ENCODE peak calls at places on chromosomes 16 and 17, in seven cellular contexts. One of them, this sample, is unnamed.

GRCh38 chr17:50052822-50053653 is 2.9 kb upstream of the ITGA3 start:
- DNase-seq in HepG2: peak
- DNase-seq in HCT116: no peak
- DNase-seq in H1: no peak
- DNase-seq in K562: peak
- DNase-seq in SK-N-SH: peak
- DNase-seq in GM12878: no peak
- DNase-seq in this sample: no peak

GRCh38 chr17:57989011-57989345 is 924 bp upstream of the VEZF1 start:
- DNase-seq in SK-N-SH: peak
- DNase-seq in HepG2: peak
- DNase-seq in GM12878: no peak
- DNase-seq in HCT116: peak
- DNase-seq in H1: no peak
- DNase-seq in K562: peak
- DNase-seq in this sample: peak

GRCh38 chr17:58337126-58337599 is 8.6 kb upstream of the TSPOAP1 start:
- DNase-seq in HepG2: no peak
- DNase-seq in SK-N-SH: peak
- DNase-seq in H1: no peak
- DNase-seq in K562: peak
- DNase-seq in HCT116: no peak
- DNase-seq in GM12878: no peak
- DNase-seq in this sample: no peak

GRCh38 chr16:3266873-3267537 is 10.6 kb upstream of the MEFV start:
- DNase-seq in HCT116: peak
- DNase-seq in K562: peak
- DNase-seq in HepG2: peak
- DNase-seq in GM12878: no peak
- DNase-seq in H1: no peak
- DNase-seq in SK-N-SH: peak
- DNase-seq in this sample: peak

GRCh38 chr17:51725185-51725584 is 433.3 kb downstream of the CA10 start:
- DNase-seq in HepG2: no peak
- DNase-seq in K562: no peak
- DNase-seq in HCT116: no peak
- DNase-seq in SK-N-SH: no peak
- DNase-seq in GM12878: no peak
- DNase-seq in H1: no peak
- DNase-seq in this sample: no peak

GRCh38 chr16:20853981-20854620 is 46.1 kb downstream of the DCUN1D3 start:
- DNase-seq in HepG2: no peak
- DNase-seq in K562: no peak
- DNase-seq in HCT116: no peak
- DNase-seq in GM12878: no peak
- DNase-seq in SK-N-SH: no peak
- DNase-seq in H1: no peak
- DNase-seq in this sample: no peak

GRCh38 chr17:73710095-73710592 is 65.9 kb upstream of the SDK2 start:
- DNase-seq in HepG2: peak
- DNase-seq in SK-N-SH: peak
- DNase-seq in GM12878: peak
- DNase-seq in HCT116: peak
- DNase-seq in H1: peak
- DNase-seq in K562: peak
- DNase-seq in this sample: peak

GRCh38 chr17:81295678-81296381 is 723 bp upstream of the SLC38A10 start:
- DNase-seq in GM12878: no peak
- DNase-seq in SK-N-SH: peak
- DNase-seq in HepG2: peak
- DNase-seq in H1: no peak
- DNase-seq in K562: peak
- DNase-seq in HCT116: peak
- DNase-seq in this sample: peak

GRCh38 chr16:5064915-5065314 is 841 bp downstream of the C16orf89 start:
- DNase-seq in K562: no peak
- DNase-seq in HCT116: no peak
- DNase-seq in SK-N-SH: no peak
- DNase-seq in GM12878: no peak
- DNase-seq in H1: no peak
- DNase-seq in HepG2: no peak
- DNase-seq in this sample: no peak

GRCh38 chr16:77424841-77425604 is 9.8 kb downstream of the ADAMTS18 start:
- DNase-seq in H1: no peak
- DNase-seq in K562: no peak
- DNase-seq in SK-N-SH: no peak
- DNase-seq in GM12878: no peak
- DNase-seq in HepG2: peak
- DNase-seq in HCT116: no peak
- DNase-seq in this sample: no peak

GRCh38 chr16:8807189-8807588 is 9.6 kb downstream of the PMM2 start:
- DNase-seq in HCT116: no peak
- DNase-seq in K562: no peak
- DNase-seq in HepG2: no peak
- DNase-seq in H1: no peak
- DNase-seq in GM12878: no peak
- DNase-seq in SK-N-SH: no peak
- DNase-seq in this sample: no peak

GRCh38 chr16:60763869-60764268 is 1272.4 kb downstream of the CDH8 start:
- DNase-seq in SK-N-SH: no peak
- DNase-seq in H1: no peak
- DNase-seq in HepG2: no peak
- DNase-seq in HCT116: no peak
- DNase-seq in GM12878: no peak
- DNase-seq in K562: no peak
- DNase-seq in this sample: no peak

GRCh38 chr16:50595854-50596253 is 47.7 kb downstream of the NKD1 start:
- DNase-seq in HepG2: no peak
- DNase-seq in H1: no peak
- DNase-seq in GM12878: no peak
- DNase-seq in SK-N-SH: no peak
- DNase-seq in K562: no peak
- DNase-seq in HCT116: no peak
- DNase-seq in this sample: no peak

GRCh38 chr16:8998114-8998513 is 34.4 kb upstream of the USP7 start:
- DNase-seq in SK-N-SH: no peak
- DNase-seq in K562: no peak
- DNase-seq in H1: no peak
- DNase-seq in HCT116: no peak
- DNase-seq in GM12878: no peak
- DNase-seq in HepG2: no peak
- DNase-seq in this sample: no peak

GRCh38 chr17:46157443-46158107 is 35.7 kb downstream of the KANSL1 start:
- DNase-seq in HCT116: no peak
- DNase-seq in SK-N-SH: no peak
- DNase-seq in H1: no peak
- DNase-seq in HepG2: no peak
- DNase-seq in GM12878: no peak
- DNase-seq in K562: no peak
- DNase-seq in this sample: no peak

GRCh38 chr16:89010210-89010925 is 33.4 kb upstream of the CBFA2T3 start:
- DNase-seq in HepG2: no peak
- DNase-seq in HCT116: no peak
- DNase-seq in SK-N-SH: no peak
- DNase-seq in GM12878: no peak
- DNase-seq in H1: no peak
- DNase-seq in K562: no peak
- DNase-seq in this sample: no peak

GRCh38 chr17:1078062-1078711 is 81.3 kb downstream of the TIMM22 start:
- DNase-seq in K562: no peak
- DNase-seq in H1: peak
- DNase-seq in GM12878: no peak
- DNase-seq in HepG2: no peak
- DNase-seq in HCT116: no peak
- DNase-seq in SK-N-SH: peak
- DNase-seq in this sample: no peak

GRCh38 chr17:1087381-1088241 is 90.7 kb downstream of the TIMM22 start:
- DNase-seq in HepG2: no peak
- DNase-seq in H1: peak
- DNase-seq in HCT116: no peak
- DNase-seq in GM12878: no peak
- DNase-seq in K562: peak
- DNase-seq in SK-N-SH: peak
- DNase-seq in this sample: peak

GRCh38 chr17:1082579-1082978 is 85.7 kb downstream of the TIMM22 start:
- DNase-seq in H1: no peak
- DNase-seq in GM12878: no peak
- DNase-seq in K562: no peak
- DNase-seq in SK-N-SH: no peak
- DNase-seq in HCT116: no peak
- DNase-seq in HepG2: no peak
- DNase-seq in this sample: no peak

GRCh38 chr17:1078831-1079561 is 82.1 kb downstream of the TIMM22 start:
- DNase-seq in H1: peak
- DNase-seq in HepG2: no peak
- DNase-seq in K562: no peak
- DNase-seq in SK-N-SH: peak
- DNase-seq in GM12878: no peak
- DNase-seq in HCT116: no peak
- DNase-seq in this sample: no peak

DNA sequence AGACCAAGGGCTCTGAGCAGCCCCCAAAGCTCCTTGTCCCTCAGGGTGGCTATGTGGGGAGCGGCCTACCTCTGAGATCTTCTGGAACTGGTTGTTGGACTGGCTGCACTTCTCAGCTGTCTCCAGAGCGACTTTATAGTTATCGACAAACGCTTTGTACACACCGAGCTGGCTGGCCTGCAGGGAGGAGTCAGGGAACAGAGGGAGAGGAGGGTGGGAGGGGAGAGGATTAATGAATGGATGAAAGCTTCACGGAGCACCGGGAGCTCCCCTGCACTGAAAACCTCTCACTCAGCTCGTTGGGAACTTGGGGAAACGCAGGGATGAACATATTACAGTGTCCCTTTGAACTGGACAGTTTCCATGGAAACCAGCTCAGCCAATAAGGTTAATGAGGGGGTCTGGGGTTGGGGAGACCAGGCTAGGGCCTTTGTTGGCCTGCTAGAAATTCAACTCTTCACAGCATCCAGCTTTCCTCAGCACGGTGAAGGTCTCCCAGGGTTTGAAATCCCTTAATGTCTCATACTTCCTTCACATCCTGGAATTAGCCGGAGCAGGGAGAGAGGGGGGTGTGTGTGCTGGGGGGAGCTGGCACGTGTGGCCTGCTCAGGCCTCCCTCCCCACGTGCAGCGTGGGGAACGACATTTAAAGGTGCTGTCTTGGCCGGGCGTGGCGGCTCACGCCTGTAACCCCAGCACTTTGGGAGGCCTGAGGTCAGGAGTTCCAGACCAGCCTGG is 86.7 kb downstream of the TIMM22 start:
- DNase-seq in GM12878: no peak
- DNase-seq in H1: no peak
- DNase-seq in SK-N-SH: no peak
- DNase-seq in HepG2: no peak
- DNase-seq in K562: no peak
- DNase-seq in HCT116: no peak
- DNase-seq in this sample: no peak
- TF ChIP-seq JUND in GM12878: no peak
- TF ChIP-seq JUND in H1: no peak
- TF ChIP-seq JUND in SK-N-SH: no peak
- TF ChIP-seq JUND in HepG2: no peak
- TF ChIP-seq JUND in K562: no peak
- TF ChIP-seq JUND in HCT116: no peak
- TF ChIP-seq JUND in this sample: no peak

GRCh38 chr17:35069311-35069710 is 5.8 kb upstream of the RFFL start:
- DNase-seq in HepG2: no peak
- DNase-seq in GM12878: no peak
- DNase-seq in K562: no peak
- DNase-seq in SK-N-SH: no peak
- DNase-seq in HCT116: no peak
- DNase-seq in H1: no peak
- DNase-seq in this sample: no peak

GRCh38 chr17:35065880-35066279 is 2.4 kb upstream of the RFFL start:
- DNase-seq in K562: no peak
- DNase-seq in HCT116: no peak
- DNase-seq in H1: no peak
- DNase-seq in SK-N-SH: no peak
- DNase-seq in GM12878: no peak
- DNase-seq in HepG2: no peak
- DNase-seq in this sample: no peak

GRCh38 chr17:35068249-35068648 is 4.7 kb upstream of the RFFL start:
- DNase-seq in H1: no peak
- DNase-seq in HCT116: no peak
- DNase-seq in HepG2: no peak
- DNase-seq in GM12878: no peak
- DNase-seq in SK-N-SH: no peak
- DNase-seq in K562: no peak
- DNase-seq in this sample: no peak

GRCh38 chr17:35062284-35062683 is 1.2 kb downstream of the RFFL start:
- DNase-seq in H1: no peak
- DNase-seq in SK-N-SH: no peak
- DNase-seq in HepG2: no peak
- DNase-seq in K562: no peak
- DNase-seq in GM12878: no peak
- DNase-seq in HCT116: no peak
- DNase-seq in this sample: no peak

GRCh38 chr17:35063514-35064223 is at the start of gene RFFL:
- DNase-seq in SK-N-SH: peak
- DNase-seq in HCT116: peak
- DNase-seq in GM12878: peak
- DNase-seq in H1: peak
- DNase-seq in HepG2: peak
- DNase-seq in K562: peak
- DNase-seq in this sample: peak
- TF ChIP-seq JUND in SK-N-SH: peak
- TF ChIP-seq JUND in HCT116: peak
- TF ChIP-seq JUND in GM12878: peak
- TF ChIP-seq JUND in H1: peak
- TF ChIP-seq JUND in HepG2: peak
- TF ChIP-seq JUND in K562: peak
- TF ChIP-seq JUND in this sample: peak

DNA sequence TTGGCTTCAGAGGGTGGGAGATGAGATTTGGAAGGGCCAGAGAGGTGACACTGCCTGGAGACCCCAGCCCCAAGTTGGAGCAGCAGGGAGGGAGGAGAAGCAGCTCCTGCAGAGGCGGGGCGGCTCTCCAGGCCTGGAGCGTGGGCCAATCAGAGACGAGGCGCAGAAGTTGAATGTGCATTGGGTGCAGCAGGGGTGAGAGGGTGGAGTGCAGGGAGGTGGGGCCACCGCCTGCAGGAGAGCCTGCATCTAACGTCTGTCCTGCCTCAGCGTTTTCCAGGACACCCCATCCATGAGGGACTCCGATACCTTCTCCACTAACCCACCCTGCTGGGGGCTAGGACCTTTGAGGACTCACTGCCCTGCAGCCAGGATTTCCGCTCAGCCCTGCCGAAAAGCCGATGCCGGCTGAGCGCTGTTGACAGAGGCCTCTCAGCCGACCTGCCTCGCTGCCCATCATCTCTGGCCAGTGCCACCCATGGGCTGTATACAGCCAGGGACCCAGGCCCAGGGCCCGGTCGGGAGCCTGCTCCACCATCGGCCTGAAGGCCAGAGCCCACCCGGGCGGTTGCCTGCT is 146.2 kb downstream of the ENGASE start:
- DNase-seq in HCT116: no peak
- DNase-seq in H1: peak
- DNase-seq in SK-N-SH: no peak
- DNase-seq in GM12878: no peak
- DNase-seq in K562: no peak
- DNase-seq in HepG2: no peak
- DNase-seq in this sample: no peak
- TF ChIP-seq JUND in HCT116: no peak
- TF ChIP-seq JUND in H1: no peak
- TF ChIP-seq JUND in SK-N-SH: no peak
- TF ChIP-seq JUND in GM12878: no peak
- TF ChIP-seq JUND in K562: no peak
- TF ChIP-seq JUND in HepG2: no peak
- TF ChIP-seq JUND in this sample: no peak

GRCh38 chr17:48577330-48577945 is 712 bp downstream of the HOXB4 start:
- DNase-seq in HepG2: no peak
- DNase-seq in GM12878: no peak
- DNase-seq in H1: no peak
- DNase-seq in HCT116: no peak
- DNase-seq in SK-N-SH: no peak
- DNase-seq in K562: peak
- DNase-seq in this sample: no peak
- TF ChIP-seq JUND in HepG2: no peak
- TF ChIP-seq JUND in GM12878: no peak
- TF ChIP-seq JUND in H1: no peak
- TF ChIP-seq JUND in HCT116: no peak
- TF ChIP-seq JUND in SK-N-SH: no peak
- TF ChIP-seq JUND in K562: no peak
- TF ChIP-seq JUND in this sample: no peak

This sample was measured in T47D.